ENCODE peak calls at places on chromosomes 3 and 15, in six cellular contexts. X, Y, L, S, D and G are unnamed samples.

GRCh38 chr3:155912574-155913190 is 42.2 kb downstream of the GMPS start:
- DNase-seq in X (no peak), Y (no peak), L (no peak), S (no peak), D (no peak), G (peak; percentile 62)

GRCh38 chr3:16918683-16919025 is 33.9 kb downstream of the PLCL2 start:
- DNase-seq in X (no peak), Y (no peak), L (no peak), S (no peak), D (no peak), G (no peak)

GRCh38 chr3:147529551-147529950 is 120.4 kb downstream of the ZIC1 start:
- DNase-seq in X (no peak), Y (no peak), L (no peak), S (no peak), D (no peak), G (no peak)

GRCh38 chr3:12998648-12999047 is 74.6 kb downstream of the IQSEC1 start:
- DNase-seq in X (no peak), Y (no peak), L (no peak), S (no peak), D (no peak), G (no peak)

GRCh38 chr15:101617390-101617965 is 34.7 kb downstream of the TM2D3 start:
- DNase-seq in X (no peak), Y (no peak), L (no peak), S (peak; percentile 29), D (no peak), G (no peak)

GRCh38 chr3:61253756-61254155 is 2.5 kb upstream of the FHIT start:
- DNase-seq in X (no peak), Y (no peak), L (no peak), S (no peak), D (no peak), G (no peak)

GRCh38 chr15:34610388-34610787 is 26.9 kb upstream of the GOLGA8B start:
- DNase-seq in X (no peak), Y (peak; percentile 2), L (no peak), S (no peak), D (no peak), G (no peak)

GRCh38 chr3:183357564-183358079 is 70.8 kb downstream of the MCF2L2 start:
- DNase-seq in X (no peak), Y (no peak), L (no peak), S (no peak), D (no peak), G (no peak)

GRCh38 chr15:85289677-85290365 is 90.6 kb upstream of the AKAP13 start:
- DNase-seq in X (no peak), Y (peak; percentile 34), L (peak; percentile 54), S (peak; percentile 28), D (no peak), G (peak; percentile 74)

GRCh38 chr3:143135150-143135549 is 15.6 kb downstream of the CHST2 start:
- DNase-seq in X (peak; percentile 65), Y (peak; percentile 94), L (no peak), S (no peak), D (no peak), G (no peak)

GRCh38 chr15:55740981-55741591 is 1.9 kb downstream of the PRTG start:
- DNase-seq in X (no peak), Y (no peak), L (no peak), S (no peak), D (no peak), G (no peak)

GRCh38 chr3:87873136-87873535 is 185.7 kb downstream of the CGGBP1 start:
- DNase-seq in X (no peak), Y (peak; percentile 64), L (no peak), S (no peak), D (no peak), G (no peak)

GRCh38 chr15:64767203-64767602 is 8.2 kb downstream of the RBPMS2 start:
- DNase-seq in X (no peak), Y (no peak), L (no peak), S (no peak), D (no peak), G (no peak)

GRCh38 chr3:126983653-126984390 is 907 bp downstream of the PLXNA1 start:
- DNase-seq in X (no peak), Y (no peak), L (no peak), S (peak; percentile 60), D (no peak), G (peak; percentile 44)

GRCh38 chr15:44102675-44103254 is 92.3 kb downstream of the FRMD5 start:
- DNase-seq in X (peak; percentile 59), Y (peak; percentile 99), L (no peak), S (no peak), D (no peak), G (peak; percentile 34)

GRCh38 chr3:152620395-152620794 is 214.5 kb upstream of the P2RY1 start:
- DNase-seq in X (no peak), Y (no peak), L (no peak), S (no peak), D (no peak), G (no peak)

GRCh38 chr3:45896069-45896468 is 9.7 kb downstream of the CCR9 start:
- DNase-seq in X (no peak), Y (no peak), L (no peak), S (no peak), D (no peak), G (no peak)

GRCh38 chr3:150072576-150072975 is 101.9 kb upstream of the PFN2 start:
- DNase-seq in X (no peak), Y (no peak), L (no peak), S (no peak), D (no peak), G (no peak)

GRCh38 chr15:66292261-66293084 is 895 bp upstream of the DIS3L start:
- DNase-seq in X (no peak), Y (no peak), L (no peak), S (no peak), D (no peak), G (no peak)

GRCh38 chr3:194688207-194688711 is 2.6 kb downstream of the FAM43A start:
- DNase-seq in X (no peak), Y (no peak), L (peak; percentile 59), S (peak; percentile 38), D (no peak), G (peak; percentile 27)

GRCh38 chr15:95888762-95889161 is 441.7 kb upstream of the NR2F2 start:
- DNase-seq in X (no peak), Y (no peak), L (no peak), S (no peak), D (no peak), G (no peak)

GRCh38 chr3:184379375-184380209 is at the start of gene CHRD:
- DNase-seq in X (no peak), Y (no peak), L (no peak), S (peak; percentile 69), D (no peak), G (no peak)

GRCh38 chr3:184378650-184379374 is 805 bp upstream of the THPO start:
- DNase-seq in X (no peak), Y (no peak), L (no peak), S (no peak), D (no peak), G (no peak)

GRCh38 chr3:184377882-184378445 is at the start of gene THPO:
- DNase-seq in X (no peak), Y (no peak), L (no peak), S (no peak), D (no peak), G (no peak)

GRCh38 chr3:184375747-184376495 is 2.1 kb downstream of the THPO start:
- DNase-seq in X (no peak), Y (no peak), L (no peak), S (no peak), D (no peak), G (no peak)

DNA sequence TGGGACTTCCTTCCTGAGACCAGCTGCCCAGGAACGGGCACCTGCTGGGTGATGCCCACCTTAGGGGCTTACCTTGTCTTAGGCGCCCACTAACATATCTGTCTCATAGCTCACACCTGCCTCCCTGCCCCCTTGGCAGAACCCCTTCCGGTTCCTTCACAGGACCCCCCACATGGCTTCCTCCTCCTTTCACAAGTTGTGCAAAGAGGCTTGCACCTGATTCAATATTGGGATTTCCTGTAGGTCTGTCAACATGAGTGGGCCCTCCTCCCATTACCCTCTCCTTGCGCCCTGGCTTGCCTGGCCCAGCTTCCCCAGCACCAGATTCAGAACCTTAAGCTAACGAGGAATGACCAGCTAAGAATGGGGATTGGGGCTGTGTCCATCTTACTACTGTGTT is 633 bp downstream of the THPO start:
- DNase-seq in X (no peak), Y (no peak), L (no peak), S (no peak), D (no peak), G (no peak)
- H3K27me3 ChIP-seq in X (peaks cover 72% of the 10 kb centered on the region), Y (peaks cover 47% of the 10 kb centered on the region), L (peaks cover 28% of the 10 kb centered on the region), S (no peaks in the 10 kb centered on the region), D (peaks cover 88% of the 10 kb centered on the region), G (peaks cover 8% of the 10 kb centered on the region)

GRCh38 chr3:57682284-57682683 is 10.6 kb downstream of the DENND6A start:
- DNase-seq in X (no peak), Y (peak; percentile 15), L (no peak), S (no peak), D (no peak), G (no peak)
- TF ChIP-seq CTCF in X (no peak), Y (peak; percentile 26), L (peak; percentile 7), S (no peak), D (no peak), G (no peak)

GRCh38 chr15:73856458-73857192 is 16.7 kb upstream of the TBC1D21 start:
- DNase-seq in X (no peak), Y (no peak), L (no peak), S (no peak), D (no peak), G (no peak)

GRCh38 chr15:73851679-73852078 is 21.7 kb upstream of the TBC1D21 start:
- DNase-seq in X (peak; percentile 19), Y (peak; percentile 46), L (no peak), S (peak; percentile 38), D (no peak), G (peak; percentile 34)

GRCh38 chr15:73857193-73857920 is 16.0 kb upstream of the TBC1D21 start:
- DNase-seq in X (no peak), Y (no peak), L (no peak), S (no peak), D (no peak), G (no peak)

GRCh38 chr15:73852507-73852906 is 20.9 kb upstream of the TBC1D21 start:
- DNase-seq in X (no peak), Y (no peak), L (no peak), S (no peak), D (no peak), G (no peak)

DNA sequence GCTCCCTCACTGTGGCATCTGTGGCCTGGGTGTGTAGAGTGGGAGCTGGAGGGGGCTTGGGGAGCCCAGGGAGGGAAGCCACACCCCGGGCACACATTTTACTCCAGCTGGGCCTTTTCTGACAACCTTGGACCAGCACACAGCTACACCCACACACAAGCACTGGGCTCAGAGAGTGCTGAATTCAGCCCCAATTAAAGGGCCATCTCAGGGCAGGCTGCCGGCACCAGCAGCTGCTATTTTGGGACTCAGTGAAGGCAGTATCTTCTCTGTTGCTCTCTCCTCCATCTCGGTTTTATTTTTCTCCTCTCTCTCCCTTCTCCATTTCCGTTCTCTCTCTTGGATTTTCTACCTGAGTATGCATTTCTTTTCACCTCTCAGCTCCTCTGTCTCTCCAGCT is 19.1 kb upstream of the TBC1D21 start:
- DNase-seq in X (no peak), Y (no peak), L (no peak), S (no peak), D (no peak), G (no peak)
- H3K27me3 ChIP-seq in X (peaks cover 24% of the 10 kb centered on the region), Y (peaks cover 8% of the 10 kb centered on the region), L (no peaks in the 10 kb centered on the region), S (no peaks in the 10 kb centered on the region), D (peaks cover 71% of the 10 kb centered on the region), G (no peaks in the 10 kb centered on the region)

DNA sequence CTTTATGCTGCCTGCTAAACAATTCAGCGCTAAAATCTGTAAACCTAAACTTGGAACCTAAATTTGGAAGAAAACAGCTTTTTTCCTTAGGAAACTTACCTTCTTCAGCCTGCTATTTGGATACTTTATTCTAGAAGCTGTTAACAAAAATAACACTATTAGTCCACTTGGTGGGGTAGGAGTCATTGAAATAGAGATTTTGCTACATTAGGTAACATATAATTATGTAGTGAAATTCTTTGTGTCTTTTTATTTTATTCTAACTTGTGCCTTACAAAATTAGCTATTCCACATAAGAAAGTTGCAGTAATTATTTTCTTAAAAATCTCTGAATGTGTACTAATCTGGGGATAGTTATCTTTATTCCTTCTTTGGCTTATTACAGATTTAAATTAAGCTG is 360.4 kb upstream of the ROBO2 start:
- DNase-seq in X (no peak), Y (no peak), L (no peak), S (no peak), D (no peak), G (no peak)
- TF ChIP-seq CTCF in X (no peak), Y (no peak), L (no peak), S (no peak), D (no peak), G (peak; percentile 13)